ENCODE peak calls at places on chromosome 12, in seven cellular contexts. One of them, this sample, is unnamed.

GRCh38 chr12:121693155-121693554 is 19.4 kb upstream of the TMEM120B start:
- DNase-seq in pancreas: no peak
- DNase-seq in HCT116: no peak
- DNase-seq in hepatocyte: no peak
- DNase-seq in fibroblast of pulmonary artery: no peak
- DNase-seq in fibroblast of lung: no peak
- DNase-seq in epithelial cell of esophagus: no peak
- DNase-seq in this sample: no peak

GRCh38 chr12:24066865-24067264 is 117.4 kb upstream of the SOX5 start:
- DNase-seq in pancreas: no peak
- DNase-seq in HCT116: no peak
- DNase-seq in hepatocyte: no peak
- DNase-seq in fibroblast of pulmonary artery: peak; percentile 61
- DNase-seq in fibroblast of lung: peak; percentile 89
- DNase-seq in epithelial cell of esophagus: peak; percentile 42
- DNase-seq in this sample: no peak

GRCh38 chr12:103915306-103915705 is 14.9 kb upstream of the HSP90B1 start:
- DNase-seq in pancreas: no peak
- DNase-seq in HCT116: no peak
- DNase-seq in hepatocyte: no peak
- DNase-seq in fibroblast of pulmonary artery: peak; percentile 39
- DNase-seq in fibroblast of lung: peak; percentile 55
- DNase-seq in epithelial cell of esophagus: no peak
- DNase-seq in this sample: no peak

GRCh38 chr12:98198261-98198982 is 317.0 kb upstream of the TMPO start:
- DNase-seq in pancreas: no peak
- DNase-seq in HCT116: no peak
- DNase-seq in hepatocyte: no peak
- DNase-seq in fibroblast of pulmonary artery: no peak
- DNase-seq in fibroblast of lung: peak; percentile 89
- DNase-seq in epithelial cell of esophagus: peak; percentile 12
- DNase-seq in this sample: no peak

GRCh38 chr12:104699489-104700194 is 242.9 kb downstream of the CHST11 start:
- DNase-seq in pancreas: no peak
- DNase-seq in HCT116: no peak
- DNase-seq in hepatocyte: no peak
- DNase-seq in fibroblast of pulmonary artery: no peak
- DNase-seq in fibroblast of lung: peak; percentile 29
- DNase-seq in epithelial cell of esophagus: no peak
- DNase-seq in this sample: no peak

GRCh38 chr12:89870413-89871184 is 162.0 kb upstream of the ATP2B1 start:
- DNase-seq in pancreas: no peak
- DNase-seq in HCT116: no peak
- DNase-seq in hepatocyte: no peak
- DNase-seq in fibroblast of pulmonary artery: no peak
- DNase-seq in fibroblast of lung: no peak
- DNase-seq in epithelial cell of esophagus: no peak
- DNase-seq in this sample: no peak

GRCh38 chr12:45357547-45358417 is 141.9 kb downstream of the ANO6 start:
- DNase-seq in pancreas: no peak
- DNase-seq in HCT116: no peak
- DNase-seq in hepatocyte: no peak
- DNase-seq in fibroblast of pulmonary artery: peak; percentile 56
- DNase-seq in fibroblast of lung: no peak
- DNase-seq in epithelial cell of esophagus: no peak
- DNase-seq in this sample: no peak

GRCh38 chr12:63415357-63415756 is 252.9 kb downstream of the DPY19L2 start:
- DNase-seq in pancreas: no peak
- DNase-seq in HCT116: no peak
- DNase-seq in hepatocyte: no peak
- DNase-seq in fibroblast of pulmonary artery: no peak
- DNase-seq in fibroblast of lung: no peak
- DNase-seq in epithelial cell of esophagus: no peak
- DNase-seq in this sample: no peak

GRCh38 chr12:124098887-124099286 is 125.9 kb downstream of the ZNF664 start:
- DNase-seq in pancreas: no peak
- DNase-seq in HCT116: no peak
- DNase-seq in hepatocyte: no peak
- DNase-seq in fibroblast of pulmonary artery: no peak
- DNase-seq in fibroblast of lung: no peak
- DNase-seq in epithelial cell of esophagus: no peak
- DNase-seq in this sample: no peak

DNA sequence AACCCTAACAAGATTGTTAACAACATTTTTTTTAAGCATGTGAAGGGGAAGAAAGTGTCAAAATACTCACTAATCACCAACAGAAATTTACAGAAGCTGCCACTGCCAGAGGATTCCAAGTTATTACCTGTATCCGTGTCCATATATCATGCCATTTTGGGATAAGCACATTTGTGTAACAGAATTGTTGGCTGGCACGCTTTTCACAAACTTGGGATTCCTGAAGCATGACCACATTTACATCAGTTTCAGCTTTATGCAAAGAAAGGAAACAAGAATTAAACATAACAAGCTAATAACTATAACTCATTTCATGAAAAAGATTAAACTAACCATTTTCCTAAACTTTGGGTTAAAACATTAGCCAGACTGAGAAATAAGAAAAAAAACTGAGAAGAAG is 5.9 kb downstream of the NEMP1 start:
- DNase-seq in pancreas: no peak
- DNase-seq in HCT116: no peak
- DNase-seq in hepatocyte: no peak
- DNase-seq in fibroblast of pulmonary artery: no peak
- DNase-seq in fibroblast of lung: peak; percentile 50
- DNase-seq in epithelial cell of esophagus: no peak
- DNase-seq in this sample: no peak
- TF ChIP-seq CTCF in pancreas: no peak
- TF ChIP-seq CTCF in HCT116: no peak
- TF ChIP-seq CTCF in hepatocyte: no peak
- TF ChIP-seq CTCF in fibroblast of pulmonary artery: no peak
- TF ChIP-seq CTCF in fibroblast of lung: no peak
- TF ChIP-seq CTCF in epithelial cell of esophagus: no peak
- TF ChIP-seq CTCF in this sample: no peak

GRCh38 chr12:131833288-131833895 is 5.2 kb downstream of the MMP17 start:
- DNase-seq in pancreas: no peak
- DNase-seq in HCT116: no peak
- DNase-seq in hepatocyte: peak; percentile 8
- DNase-seq in fibroblast of pulmonary artery: no peak
- DNase-seq in fibroblast of lung: no peak
- DNase-seq in epithelial cell of esophagus: no peak
- DNase-seq in this sample: no peak
- H3K4me3 ChIP-seq in pancreas: no peak overlapping the region
- H3K4me3 ChIP-seq in HCT116: no peak overlapping the region
- H3K4me3 ChIP-seq in hepatocyte: no peak overlapping the region
- H3K4me3 ChIP-seq in fibroblast of pulmonary artery: no peak overlapping the region
- H3K4me3 ChIP-seq in fibroblast of lung: no peak overlapping the region
- H3K4me3 ChIP-seq in epithelial cell of esophagus: no peak overlapping the region
- H3K4me3 ChIP-seq in this sample: no peak overlapping the region

DNA sequence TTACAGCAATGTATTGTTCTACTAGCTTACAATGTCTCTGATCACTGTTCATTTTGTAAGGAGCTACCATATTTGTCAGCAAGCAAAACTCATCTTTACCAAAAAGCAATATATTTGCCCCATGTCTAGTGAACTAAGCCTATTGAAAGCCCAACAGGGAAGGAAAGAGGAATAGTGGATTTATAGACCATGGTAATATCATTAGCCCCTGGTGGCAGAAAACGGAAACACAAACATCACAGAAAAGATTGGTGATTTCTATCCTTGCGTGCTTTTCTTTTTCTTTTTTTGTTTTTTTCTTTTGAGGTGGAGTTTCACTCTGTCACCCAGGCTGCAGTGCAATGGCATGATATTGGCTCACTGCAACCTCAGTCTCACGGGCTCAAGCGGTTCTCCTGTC is 1562.4 kb upstream of the TMEM132C start:
- DNase-seq in pancreas: no peak
- DNase-seq in HCT116: no peak
- DNase-seq in hepatocyte: no peak
- DNase-seq in fibroblast of pulmonary artery: peak; percentile 1
- DNase-seq in fibroblast of lung: no peak
- DNase-seq in epithelial cell of esophagus: no peak
- DNase-seq in this sample: no peak
- TF ChIP-seq CTCF in pancreas: no peak
- TF ChIP-seq CTCF in HCT116: no peak
- TF ChIP-seq CTCF in hepatocyte: no peak
- TF ChIP-seq CTCF in fibroblast of pulmonary artery: peak; percentile 9
- TF ChIP-seq CTCF in fibroblast of lung: no peak
- TF ChIP-seq CTCF in epithelial cell of esophagus: no peak
- TF ChIP-seq CTCF in this sample: no peak

GRCh38 chr12:57888407-57889157 is 42.1 kb upstream of the CTDSP2 start:
- DNase-seq in pancreas: no peak
- DNase-seq in HCT116: no peak
- DNase-seq in hepatocyte: peak; percentile 66
- DNase-seq in fibroblast of pulmonary artery: peak; percentile 55
- DNase-seq in fibroblast of lung: peak; percentile 86
- DNase-seq in epithelial cell of esophagus: peak; percentile 99
- DNase-seq in this sample: no peak
- H3K4me3 ChIP-seq in pancreas: no peak overlapping the region
- H3K4me3 ChIP-seq in HCT116: no peak overlapping the region
- H3K4me3 ChIP-seq in hepatocyte: no peak overlapping the region
- H3K4me3 ChIP-seq in fibroblast of pulmonary artery: peak overlapping the region; percentile 18
- H3K4me3 ChIP-seq in fibroblast of lung: peak overlapping the region; percentile 42
- H3K4me3 ChIP-seq in epithelial cell of esophagus: peak overlapping the region; percentile 22
- H3K4me3 ChIP-seq in this sample: no peak overlapping the region

GRCh38 chr12:125403145-125403789 is 338.0 kb downstream of the AACS start:
- DNase-seq in pancreas: no peak
- DNase-seq in HCT116: peak; percentile 44
- DNase-seq in hepatocyte: peak; percentile 50
- DNase-seq in fibroblast of pulmonary artery: peak; percentile 40
- DNase-seq in fibroblast of lung: peak; percentile 15
- DNase-seq in epithelial cell of esophagus: peak; percentile 26
- DNase-seq in this sample: peak; percentile 0
- TF ChIP-seq CTCF in pancreas: no peak
- TF ChIP-seq CTCF in HCT116: peak; percentile 76
- TF ChIP-seq CTCF in hepatocyte: peak; percentile 57
- TF ChIP-seq CTCF in fibroblast of pulmonary artery: peak; percentile 52
- TF ChIP-seq CTCF in fibroblast of lung: peak; percentile 48
- TF ChIP-seq CTCF in epithelial cell of esophagus: peak; percentile 35
- TF ChIP-seq CTCF in this sample: peak; percentile 73

GRCh38 chr12:9870311-9870866 is 1.2 kb upstream of the CLEC2B start:
- DNase-seq in pancreas: no peak
- DNase-seq in HCT116: no peak
- DNase-seq in hepatocyte: no peak
- DNase-seq in fibroblast of pulmonary artery: peak; percentile 20
- DNase-seq in fibroblast of lung: no peak
- DNase-seq in epithelial cell of esophagus: no peak
- DNase-seq in this sample: no peak
- H3K4me3 ChIP-seq in pancreas: no peak overlapping the region
- H3K4me3 ChIP-seq in HCT116: no peak overlapping the region
- H3K4me3 ChIP-seq in hepatocyte: no peak overlapping the region
- H3K4me3 ChIP-seq in fibroblast of pulmonary artery: peak overlapping the region; percentile 54
- H3K4me3 ChIP-seq in fibroblast of lung: peak overlapping the region; percentile 56
- H3K4me3 ChIP-seq in epithelial cell of esophagus: peak overlapping the region; percentile 55
- H3K4me3 ChIP-seq in this sample: peak overlapping the region; percentile 65

GRCh38 chr12:22172501-22172900 is 126.5 kb downstream of the CMAS start:
- DNase-seq in pancreas: no peak
- DNase-seq in HCT116: no peak
- DNase-seq in hepatocyte: no peak
- DNase-seq in fibroblast of pulmonary artery: no peak
- DNase-seq in fibroblast of lung: no peak
- DNase-seq in epithelial cell of esophagus: no peak
- DNase-seq in this sample: no peak

GRCh38 chr12:22169281-22169824 is 123.3 kb downstream of the CMAS start:
- DNase-seq in pancreas: no peak
- DNase-seq in HCT116: no peak
- DNase-seq in hepatocyte: no peak
- DNase-seq in fibroblast of pulmonary artery: no peak
- DNase-seq in fibroblast of lung: no peak
- DNase-seq in epithelial cell of esophagus: no peak
- DNase-seq in this sample: peak; percentile 61

GRCh38 chr12:22173154-22173553 is 127.1 kb downstream of the CMAS start:
- DNase-seq in pancreas: no peak
- DNase-seq in HCT116: no peak
- DNase-seq in hepatocyte: no peak
- DNase-seq in fibroblast of pulmonary artery: peak; percentile 1
- DNase-seq in fibroblast of lung: no peak
- DNase-seq in epithelial cell of esophagus: peak; percentile 24
- DNase-seq in this sample: no peak
- TF ChIP-seq CTCF in pancreas: no peak
- TF ChIP-seq CTCF in HCT116: peak; percentile 6
- TF ChIP-seq CTCF in hepatocyte: no peak
- TF ChIP-seq CTCF in fibroblast of pulmonary artery: peak; percentile 16
- TF ChIP-seq CTCF in fibroblast of lung: no peak
- TF ChIP-seq CTCF in epithelial cell of esophagus: peak; percentile 11
- TF ChIP-seq CTCF in this sample: no peak

GRCh38 chr12:28631831-28632230 is 441.6 kb downstream of the CCDC91 start:
- DNase-seq in pancreas: no peak
- DNase-seq in HCT116: no peak
- DNase-seq in hepatocyte: no peak
- DNase-seq in fibroblast of pulmonary artery: no peak
- DNase-seq in fibroblast of lung: peak; percentile 14
- DNase-seq in epithelial cell of esophagus: peak; percentile 25
- DNase-seq in this sample: no peak
- H3K4me3 ChIP-seq in pancreas: no peak overlapping the region
- H3K4me3 ChIP-seq in HCT116: no peak overlapping the region
- H3K4me3 ChIP-seq in hepatocyte: no peak overlapping the region
- H3K4me3 ChIP-seq in fibroblast of pulmonary artery: no peak overlapping the region
- H3K4me3 ChIP-seq in fibroblast of lung: no peak overlapping the region
- H3K4me3 ChIP-seq in epithelial cell of esophagus: no peak overlapping the region
- H3K4me3 ChIP-seq in this sample: no peak overlapping the region

DNA sequence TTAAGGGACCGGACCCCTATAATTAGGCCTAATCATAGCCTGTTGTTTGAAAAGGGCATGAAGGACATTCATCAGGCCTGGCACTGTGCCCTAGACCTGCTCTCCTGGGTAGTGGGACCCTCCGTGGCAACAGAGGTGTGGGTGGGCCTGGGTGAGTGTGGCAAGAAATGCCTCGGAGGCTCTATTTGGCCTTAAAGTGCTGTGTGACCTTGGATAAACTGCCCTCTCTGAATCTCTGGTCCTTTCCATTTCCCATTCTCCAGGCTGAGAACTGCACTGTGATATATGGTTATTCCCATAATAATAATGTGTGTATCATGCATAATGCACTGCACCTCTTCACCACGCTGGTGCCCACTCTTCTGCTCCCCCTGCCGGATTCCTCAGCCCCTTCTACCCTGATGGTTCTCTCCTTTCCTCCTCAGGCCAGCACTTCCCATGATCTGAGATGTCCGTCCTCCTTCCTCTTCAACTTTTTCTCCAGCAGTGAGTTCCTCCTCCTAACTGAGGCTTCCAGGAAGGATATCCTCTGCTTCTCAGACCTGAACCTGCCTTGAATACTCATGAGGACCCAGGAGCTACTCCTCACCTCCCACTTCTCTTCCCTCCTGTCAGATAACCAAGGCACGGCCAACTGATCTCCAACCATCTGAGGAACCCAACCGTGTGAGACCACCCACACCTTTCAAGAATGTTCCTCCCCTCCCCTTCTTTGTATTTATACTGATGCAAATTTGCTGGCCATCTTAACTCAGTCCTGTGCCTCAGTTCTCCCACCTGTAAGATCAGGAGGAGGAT is 111.0 kb upstream of the PZP start:
- DNase-seq in pancreas: no peak
- DNase-seq in HCT116: no peak
- DNase-seq in hepatocyte: no peak
- DNase-seq in fibroblast of pulmonary artery: peak; percentile 22
- DNase-seq in fibroblast of lung: no peak
- DNase-seq in epithelial cell of esophagus: no peak
- DNase-seq in this sample: no peak
- TF ChIP-seq CTCF in pancreas: no peak
- TF ChIP-seq CTCF in HCT116: no peak
- TF ChIP-seq CTCF in hepatocyte: no peak
- TF ChIP-seq CTCF in fibroblast of pulmonary artery: peak; percentile 42
- TF ChIP-seq CTCF in fibroblast of lung: peak; percentile 15
- TF ChIP-seq CTCF in epithelial cell of esophagus: no peak
- TF ChIP-seq CTCF in this sample: peak; percentile 27

This sample was measured in LNCaP clone FGC.